ENCODE peak calls at places on chromosomes 16 and 17, in four cellular contexts. Y is AG04449, A is astrocyte of the spinal cord, P is A673. H is an unnamed sample.

GRCh38 chr17:63132509-63132911 is 166.5 kb downstream of the TANC2 start:
- DNase-seq in P (no peak), Y (no peak), A (no peak), H (no peak)

GRCh38 chr16:54540525-54541180 is 254.1 kb upstream of the IRX3 start:
- DNase-seq in P (no peak), A (no peak), Y (no peak), H (no peak)

GRCh38 chr17:51803161-51803560 is 355.4 kb downstream of the CA10 start:
- DNase-seq in A (no peak), Y (no peak), P (no peak), H (no peak)

GRCh38 chr17:32970281-32970680 is 21.4 kb upstream of the SPACA3 start:
- DNase-seq in A (no peak), P (no peak), Y (no peak), H (peak)

GRCh38 chr17:72661093-72661944 is 431.2 kb downstream of the SLC39A11 start:
- DNase-seq in Y (no peak), A (no peak), P (no peak), H (no peak)

GRCh38 chr17:63139356-63139755 is 173.3 kb downstream of the TANC2 start:
- DNase-seq in A (no peak), Y (no peak), P (no peak), H (no peak)

GRCh38 chr17:82959242-82959930 is 119.6 kb upstream of the ZNF750 start:
- DNase-seq in A (no peak), Y (no peak), P (no peak), H (no peak)

GRCh38 chr17:63040816-63041215 is 74.8 kb downstream of the TANC2 start:
- DNase-seq in P (no peak), Y (no peak), A (no peak), H (no peak)

GRCh38 chr16:5336898-5337297 is 239.3 kb upstream of the EEF2KMT start:
- DNase-seq in Y (no peak), P (no peak), A (no peak), H (no peak)

GRCh38 chr16:77897038-77897437 is 108.7 kb downstream of the VAT1L start:
- DNase-seq in Y (no peak), A (no peak), P (no peak), H (peak)

DNA sequence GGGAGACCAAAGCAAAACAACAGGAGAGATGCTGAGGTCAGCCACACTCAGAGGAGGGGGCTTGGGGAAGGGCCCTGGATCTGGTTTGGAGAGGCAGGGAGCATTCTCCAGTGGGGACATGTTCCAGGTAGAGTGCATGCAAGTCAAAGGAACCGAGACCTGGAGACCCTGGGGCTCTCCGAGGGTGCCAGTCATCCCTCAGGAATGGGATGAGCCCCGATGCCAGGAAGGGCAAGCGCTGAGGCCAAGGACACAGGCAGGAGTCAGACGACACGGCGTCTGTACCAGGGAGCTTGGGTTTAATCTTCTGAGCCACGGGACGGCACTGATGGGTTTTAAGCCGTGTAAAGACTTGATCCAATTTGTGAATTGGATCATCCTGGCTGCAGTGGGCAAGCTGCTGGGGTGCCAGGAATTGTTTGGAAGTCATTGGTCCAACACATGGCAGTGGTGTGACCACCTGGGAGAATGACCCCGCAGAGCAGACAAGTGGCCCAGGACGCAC is 32.9 kb upstream of the ANKRD40CL start:
- DNase-seq in P (no peak), Y (no peak), A (no peak), H (no peak)
- H3K4me3 ChIP-seq in P (no peak), Y (no peak), A (no peak), H (no peak)

GRCh38 chr17:48605409-48605864 is 651 bp upstream of the HOXB6 start:
- DNase-seq in Y (no peak), A (peak), P (peak), H (no peak)
- H3K4me3 ChIP-seq in Y (peak), A (peak), P (peak), H (peak)

GRCh38 chr17:44352922-44353655 is 8.0 kb downstream of the GRN start:
- DNase-seq in A (no peak), P (no peak), Y (no peak), H (no peak)
- H3K4me3 ChIP-seq in A (no peak), P (peak), Y (no peak), H (peak)

GRCh38 chr17:43983515-43984411 is 20.7 kb upstream of the NAGS start:
- DNase-seq in P (no peak), Y (no peak), A (no peak), H (peak)
- H3K4me3 ChIP-seq in P (peak), Y (peak), A (peak), H (peak)

DNA sequence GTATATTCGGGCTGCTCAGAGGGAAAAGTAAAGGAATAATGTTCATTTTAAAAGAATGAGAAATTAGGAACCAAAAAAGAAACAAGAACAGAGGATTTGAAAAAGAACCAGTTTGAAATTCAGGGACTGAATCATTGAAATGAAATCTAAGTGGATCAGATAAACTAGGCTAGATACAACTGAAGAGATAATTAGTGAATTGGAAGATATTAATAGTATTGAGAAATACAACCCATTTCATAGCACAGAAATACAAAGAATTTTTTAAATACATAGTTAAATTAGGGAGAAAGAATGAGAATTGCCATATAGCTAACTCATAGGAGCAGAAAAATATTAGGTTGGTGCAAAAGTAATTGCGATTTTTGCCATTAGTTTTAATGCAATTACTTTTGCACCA is 117.3 kb upstream of the NOL11 start:
- DNase-seq in A (no peak), Y (no peak), P (no peak), H (no peak)
- H3K4me3 ChIP-seq in A (no peak), Y (no peak), P (no peak), H (no peak)

DNA sequence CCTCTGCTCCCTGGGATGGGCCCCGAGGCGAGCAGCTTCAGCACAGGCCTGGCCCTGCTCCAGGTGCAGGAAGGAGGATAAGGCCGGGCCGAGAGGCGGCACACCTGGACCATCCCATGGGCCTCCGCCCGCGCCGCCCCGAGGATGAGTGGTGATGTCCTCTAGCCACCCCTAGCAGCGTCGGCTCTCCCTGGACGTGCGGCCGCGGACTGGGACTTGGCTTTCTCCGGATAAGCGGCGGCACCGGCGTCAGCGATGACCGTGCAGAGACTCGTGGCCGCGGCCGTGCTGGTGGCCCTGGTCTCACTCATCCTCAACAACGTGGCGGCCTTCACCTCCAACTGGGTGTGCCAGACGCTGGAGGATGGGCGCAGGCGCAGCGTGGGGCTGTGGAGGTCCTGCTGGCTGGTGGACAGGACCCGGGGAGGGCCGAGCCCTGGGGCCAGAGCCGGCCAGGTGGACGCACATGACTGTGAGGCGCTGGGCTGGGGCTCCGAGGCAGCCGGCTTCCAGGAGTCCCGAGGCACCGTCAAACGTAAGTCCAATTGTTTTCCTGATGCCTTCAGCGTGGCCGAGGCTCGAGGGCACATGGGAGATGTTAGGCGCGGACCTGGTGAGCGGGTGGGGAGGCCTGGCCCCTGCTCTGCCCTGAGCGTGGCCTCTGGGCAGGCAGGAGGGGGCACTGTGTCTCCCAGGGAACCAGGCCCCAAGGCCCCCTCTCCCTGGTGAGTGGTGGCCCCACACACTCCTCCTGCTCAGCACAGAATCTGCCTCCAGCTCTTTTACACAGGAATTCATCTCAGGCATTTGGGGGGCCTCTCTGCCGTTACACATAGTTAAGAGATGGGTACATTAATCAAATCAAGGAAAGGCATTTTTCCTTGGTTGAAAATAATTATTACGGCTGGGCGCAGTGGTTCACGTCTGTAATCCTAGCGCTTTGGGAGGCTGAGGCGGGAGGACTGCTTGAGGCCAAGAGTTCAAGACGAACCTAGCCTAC is 855 bp downstream of the TMEM204 start:
- DNase-seq in A (peak), Y (no peak), P (no peak), H (peak)
- H3K4me3 ChIP-seq in A (peak), Y (peak), P (no peak), H (peak)

GRCh38 chr17:4074831-4075495 is 67.9 kb downstream of the ZZEF1 start:
- DNase-seq in Y (no peak), P (peak), A (peak), H (peak)
- H3K4me3 ChIP-seq in Y (no peak), P (no peak), A (no peak), H (no peak)

GRCh38 chr17:34254651-34255380 is at the start of gene CCL2:
- DNase-seq in Y (no peak), A (peak), P (peak), H (peak)
- H3K4me3 ChIP-seq in Y (peak), A (peak), P (peak), H (peak)

H was measured in GM23248.